ENCODE peak calls at places on chromosomes 7 and 10, in seven cellular contexts. One of them, this sample, is unnamed.
A peak's percentile ranks its signal among the peaks of the same experiment; 100 is the strongest.

GRCh38 chr7:137423321-137423720 is 79.8 kb upstream of the PTN start:
- DNase-seq in ascending aorta: no peak
- DNase-seq in HuH-7.5: no peak
- DNase-seq in ELR: no peak
- DNase-seq in neural crest cell: no peak
- DNase-seq in vagina: no peak
- DNase-seq in stimulated activated effector memory CD8-positive, alpha-beta T cell treated with anti-CD3 and anti-CD28 coated beads, Interleukin-12 subunit alpha, Interleukin-12 subunit beta, amount 100 ng/mL, for 72 hours: no peak
- DNase-seq in this sample: no peak

GRCh38 chr10:113553149-113553548 is 296 bp downstream of the HABP2 start:
- DNase-seq in ascending aorta: no peak
- DNase-seq in HuH-7.5: no peak
- DNase-seq in ELR: no peak
- DNase-seq in neural crest cell: no peak
- DNase-seq in vagina: no peak
- DNase-seq in stimulated activated effector memory CD8-positive, alpha-beta T cell treated with anti-CD3 and anti-CD28 coated beads, Interleukin-12 subunit alpha, Interleukin-12 subunit beta, amount 100 ng/mL, for 72 hours: no peak
- DNase-seq in this sample: no peak

GRCh38 chr10:101495324-101495925 is 92.6 kb downstream of the POLL start:
- DNase-seq in ascending aorta: no peak
- DNase-seq in HuH-7.5: no peak
- DNase-seq in ELR: peak; percentile 24
- DNase-seq in neural crest cell: no peak
- DNase-seq in vagina: no peak
- DNase-seq in stimulated activated effector memory CD8-positive, alpha-beta T cell treated with anti-CD3 and anti-CD28 coated beads, Interleukin-12 subunit alpha, Interleukin-12 subunit beta, amount 100 ng/mL, for 72 hours: no peak
- DNase-seq in this sample: peak; percentile 8

GRCh38 chr10:132134541-132135397 is 52.0 kb upstream of the DPYSL4 start:
- DNase-seq in ascending aorta: no peak
- DNase-seq in HuH-7.5: no peak
- DNase-seq in ELR: no peak
- DNase-seq in neural crest cell: no peak
- DNase-seq in vagina: no peak
- DNase-seq in stimulated activated effector memory CD8-positive, alpha-beta T cell treated with anti-CD3 and anti-CD28 coated beads, Interleukin-12 subunit alpha, Interleukin-12 subunit beta, amount 100 ng/mL, for 72 hours: no peak
- DNase-seq in this sample: no peak

GRCh38 chr7:38409524-38409923 is 136.1 kb upstream of the TARP start:
- DNase-seq in ascending aorta: no peak
- DNase-seq in HuH-7.5: no peak
- DNase-seq in ELR: no peak
- DNase-seq in neural crest cell: no peak
- DNase-seq in vagina: no peak
- DNase-seq in stimulated activated effector memory CD8-positive, alpha-beta T cell treated with anti-CD3 and anti-CD28 coated beads, Interleukin-12 subunit alpha, Interleukin-12 subunit beta, amount 100 ng/mL, for 72 hours: no peak
- DNase-seq in this sample: peak; percentile 19

GRCh38 chr7:22200777-22201176 is 156.2 kb downstream of the RAPGEF5 start:
- DNase-seq in ascending aorta: no peak
- DNase-seq in HuH-7.5: no peak
- DNase-seq in ELR: no peak
- DNase-seq in neural crest cell: no peak
- DNase-seq in vagina: no peak
- DNase-seq in stimulated activated effector memory CD8-positive, alpha-beta T cell treated with anti-CD3 and anti-CD28 coated beads, Interleukin-12 subunit alpha, Interleukin-12 subunit beta, amount 100 ng/mL, for 72 hours: no peak
- DNase-seq in this sample: no peak

GRCh38 chr10:109374215-109374614 is 549.1 kb downstream of the XPNPEP1 start:
- DNase-seq in ascending aorta: no peak
- DNase-seq in HuH-7.5: no peak
- DNase-seq in ELR: peak; percentile 96
- DNase-seq in neural crest cell: no peak
- DNase-seq in vagina: no peak
- DNase-seq in stimulated activated effector memory CD8-positive, alpha-beta T cell treated with anti-CD3 and anti-CD28 coated beads, Interleukin-12 subunit alpha, Interleukin-12 subunit beta, amount 100 ng/mL, for 72 hours: no peak
- DNase-seq in this sample: no peak

GRCh38 chr7:131745645-131746248 is 189.3 kb upstream of the PODXL start:
- DNase-seq in ascending aorta: no peak
- DNase-seq in HuH-7.5: peak; percentile 19
- DNase-seq in ELR: peak; percentile 44
- DNase-seq in neural crest cell: peak; percentile 65
- DNase-seq in vagina: no peak
- DNase-seq in stimulated activated effector memory CD8-positive, alpha-beta T cell treated with anti-CD3 and anti-CD28 coated beads, Interleukin-12 subunit alpha, Interleukin-12 subunit beta, amount 100 ng/mL, for 72 hours: no peak
- DNase-seq in this sample: no peak

GRCh38 chr10:1609038-1609411 is 128.3 kb downstream of the ADARB2 start:
- DNase-seq in ascending aorta: no peak
- DNase-seq in HuH-7.5: no peak
- DNase-seq in ELR: no peak
- DNase-seq in neural crest cell: peak; percentile 9
- DNase-seq in vagina: no peak
- DNase-seq in stimulated activated effector memory CD8-positive, alpha-beta T cell treated with anti-CD3 and anti-CD28 coated beads, Interleukin-12 subunit alpha, Interleukin-12 subunit beta, amount 100 ng/mL, for 72 hours: no peak
- DNase-seq in this sample: no peak

GRCh38 chr10:22620140-22620857 is 94.1 kb downstream of the PIP4K2A start:
- DNase-seq in ascending aorta: no peak
- DNase-seq in HuH-7.5: no peak
- DNase-seq in ELR: peak; percentile 98
- DNase-seq in neural crest cell: no peak
- DNase-seq in vagina: no peak
- DNase-seq in stimulated activated effector memory CD8-positive, alpha-beta T cell treated with anti-CD3 and anti-CD28 coated beads, Interleukin-12 subunit alpha, Interleukin-12 subunit beta, amount 100 ng/mL, for 72 hours: no peak
- DNase-seq in this sample: no peak

GRCh38 chr7:27553288-27553687 is 109.4 kb downstream of the HIBADH start:
- DNase-seq in ascending aorta: no peak
- DNase-seq in HuH-7.5: no peak
- DNase-seq in ELR: no peak
- DNase-seq in neural crest cell: no peak
- DNase-seq in vagina: no peak
- DNase-seq in stimulated activated effector memory CD8-positive, alpha-beta T cell treated with anti-CD3 and anti-CD28 coated beads, Interleukin-12 subunit alpha, Interleukin-12 subunit beta, amount 100 ng/mL, for 72 hours: no peak
- DNase-seq in this sample: no peak

GRCh38 chr7:50560865-50561351 is 4.3 kb downstream of the DDC start:
- DNase-seq in ascending aorta: no peak
- DNase-seq in HuH-7.5: no peak
- DNase-seq in ELR: no peak
- DNase-seq in neural crest cell: peak; percentile 41
- DNase-seq in vagina: no peak
- DNase-seq in stimulated activated effector memory CD8-positive, alpha-beta T cell treated with anti-CD3 and anti-CD28 coated beads, Interleukin-12 subunit alpha, Interleukin-12 subunit beta, amount 100 ng/mL, for 72 hours: no peak
- DNase-seq in this sample: no peak

GRCh38 chr10:118151461-118151860 is 104.7 kb upstream of the RAB11FIP2 start:
- DNase-seq in ascending aorta: no peak
- DNase-seq in HuH-7.5: no peak
- DNase-seq in ELR: no peak
- DNase-seq in neural crest cell: no peak
- DNase-seq in vagina: no peak
- DNase-seq in stimulated activated effector memory CD8-positive, alpha-beta T cell treated with anti-CD3 and anti-CD28 coated beads, Interleukin-12 subunit alpha, Interleukin-12 subunit beta, amount 100 ng/mL, for 72 hours: no peak
- DNase-seq in this sample: no peak

GRCh38 chr10:75407296-75407715 is 5.7 kb upstream of the ZNF503 start:
- DNase-seq in ascending aorta: no peak
- DNase-seq in HuH-7.5: no peak
- DNase-seq in ELR: no peak
- DNase-seq in neural crest cell: peak; percentile 12
- DNase-seq in vagina: no peak
- DNase-seq in stimulated activated effector memory CD8-positive, alpha-beta T cell treated with anti-CD3 and anti-CD28 coated beads, Interleukin-12 subunit alpha, Interleukin-12 subunit beta, amount 100 ng/mL, for 72 hours: no peak
- DNase-seq in this sample: no peak

GRCh38 chr10:124000792-124001201 is 92.6 kb downstream of the CHST15 start:
- DNase-seq in ascending aorta: no peak
- DNase-seq in HuH-7.5: no peak
- DNase-seq in ELR: peak; percentile 57
- DNase-seq in neural crest cell: no peak
- DNase-seq in vagina: peak; percentile 65
- DNase-seq in stimulated activated effector memory CD8-positive, alpha-beta T cell treated with anti-CD3 and anti-CD28 coated beads, Interleukin-12 subunit alpha, Interleukin-12 subunit beta, amount 100 ng/mL, for 72 hours: no peak
- DNase-seq in this sample: no peak

GRCh38 chr7:101085000-101085948 is at the start of gene TRIM56:
- DNase-seq in ascending aorta: peak; percentile 68
- DNase-seq in HuH-7.5: peak; percentile 96
- DNase-seq in ELR: peak; percentile 79
- DNase-seq in neural crest cell: peak; percentile 53
- DNase-seq in vagina: peak; percentile 94
- DNase-seq in stimulated activated effector memory CD8-positive, alpha-beta T cell treated with anti-CD3 and anti-CD28 coated beads, Interleukin-12 subunit alpha, Interleukin-12 subunit beta, amount 100 ng/mL, for 72 hours: peak; percentile 85
- DNase-seq in this sample: peak; percentile 92

GRCh38 chr10:74453151-74453550 is 302.1 kb downstream of the ADK start:
- DNase-seq in ascending aorta: no peak
- DNase-seq in HuH-7.5: no peak
- DNase-seq in ELR: no peak
- DNase-seq in neural crest cell: no peak
- DNase-seq in vagina: no peak
- DNase-seq in stimulated activated effector memory CD8-positive, alpha-beta T cell treated with anti-CD3 and anti-CD28 coated beads, Interleukin-12 subunit alpha, Interleukin-12 subunit beta, amount 100 ng/mL, for 72 hours: no peak
- DNase-seq in this sample: no peak

GRCh38 chr7:1231214-1232102 is 1.2 kb upstream of the UNCX start:
- DNase-seq in ascending aorta: no peak
- DNase-seq in HuH-7.5: no peak
- DNase-seq in ELR: no peak
- DNase-seq in neural crest cell: no peak
- DNase-seq in vagina: no peak
- DNase-seq in stimulated activated effector memory CD8-positive, alpha-beta T cell treated with anti-CD3 and anti-CD28 coated beads, Interleukin-12 subunit alpha, Interleukin-12 subunit beta, amount 100 ng/mL, for 72 hours: no peak
- DNase-seq in this sample: no peak

GRCh38 chr10:106557951-106558733 is 606.4 kb downstream of the SORCS1 start:
- DNase-seq in ascending aorta: no peak
- DNase-seq in HuH-7.5: no peak
- DNase-seq in ELR: peak; percentile 44
- DNase-seq in neural crest cell: no peak
- DNase-seq in vagina: no peak
- DNase-seq in stimulated activated effector memory CD8-positive, alpha-beta T cell treated with anti-CD3 and anti-CD28 coated beads, Interleukin-12 subunit alpha, Interleukin-12 subunit beta, amount 100 ng/mL, for 72 hours: no peak
- DNase-seq in this sample: no peak

GRCh38 chr10:83871486-83872081 is 267.7 kb upstream of the GHITM start:
- DNase-seq in ascending aorta: no peak
- DNase-seq in HuH-7.5: peak; percentile 28
- DNase-seq in ELR: peak; percentile 54
- DNase-seq in neural crest cell: peak; percentile 80
- DNase-seq in vagina: no peak
- DNase-seq in stimulated activated effector memory CD8-positive, alpha-beta T cell treated with anti-CD3 and anti-CD28 coated beads, Interleukin-12 subunit alpha, Interleukin-12 subunit beta, amount 100 ng/mL, for 72 hours: peak; percentile 76
- DNase-seq in this sample: peak; percentile 81

GRCh38 chr10:75556320-75556719 is 124.9 kb downstream of the LRMDA start:
- DNase-seq in ascending aorta: no peak
- DNase-seq in HuH-7.5: no peak
- DNase-seq in ELR: no peak
- DNase-seq in neural crest cell: no peak
- DNase-seq in vagina: no peak
- DNase-seq in stimulated activated effector memory CD8-positive, alpha-beta T cell treated with anti-CD3 and anti-CD28 coated beads, Interleukin-12 subunit alpha, Interleukin-12 subunit beta, amount 100 ng/mL, for 72 hours: no peak
- DNase-seq in this sample: no peak

GRCh38 chr7:55063633-55064032 is 44.8 kb downstream of the EGFR start:
- DNase-seq in ascending aorta: no peak
- DNase-seq in HuH-7.5: no peak
- DNase-seq in ELR: peak; percentile 91
- DNase-seq in neural crest cell: no peak
- DNase-seq in vagina: no peak
- DNase-seq in stimulated activated effector memory CD8-positive, alpha-beta T cell treated with anti-CD3 and anti-CD28 coated beads, Interleukin-12 subunit alpha, Interleukin-12 subunit beta, amount 100 ng/mL, for 72 hours: no peak
- DNase-seq in this sample: no peak

GRCh38 chr7:93914581-93915066 is 6.9 kb upstream of the GNG11 start:
- DNase-seq in ascending aorta: no peak
- DNase-seq in HuH-7.5: no peak
- DNase-seq in ELR: peak; percentile 80
- DNase-seq in neural crest cell: no peak
- DNase-seq in vagina: no peak
- DNase-seq in stimulated activated effector memory CD8-positive, alpha-beta T cell treated with anti-CD3 and anti-CD28 coated beads, Interleukin-12 subunit alpha, Interleukin-12 subunit beta, amount 100 ng/mL, for 72 hours: no peak
- DNase-seq in this sample: no peak

GRCh38 chr7:30197438-30197837 is 62.7 kb downstream of the MTURN start:
- DNase-seq in ascending aorta: no peak
- DNase-seq in HuH-7.5: no peak
- DNase-seq in ELR: no peak
- DNase-seq in neural crest cell: no peak
- DNase-seq in vagina: no peak
- DNase-seq in stimulated activated effector memory CD8-positive, alpha-beta T cell treated with anti-CD3 and anti-CD28 coated beads, Interleukin-12 subunit alpha, Interleukin-12 subunit beta, amount 100 ng/mL, for 72 hours: no peak
- DNase-seq in this sample: no peak

GRCh38 chr7:100675581-100676350 is 2.2 kb downstream of the GNB2 start:
- DNase-seq in ascending aorta: peak; percentile 66
- DNase-seq in HuH-7.5: no peak
- DNase-seq in ELR: peak; percentile 74
- DNase-seq in neural crest cell: peak; percentile 64
- DNase-seq in vagina: peak; percentile 96
- DNase-seq in stimulated activated effector memory CD8-positive, alpha-beta T cell treated with anti-CD3 and anti-CD28 coated beads, Interleukin-12 subunit alpha, Interleukin-12 subunit beta, amount 100 ng/mL, for 72 hours: peak; percentile 89
- DNase-seq in this sample: peak; percentile 74

GRCh38 chr7:47516985-47517590 is 64.8 kb downstream of the TNS3 start:
- DNase-seq in ascending aorta: no peak
- DNase-seq in HuH-7.5: no peak
- DNase-seq in ELR: no peak
- DNase-seq in neural crest cell: no peak
- DNase-seq in vagina: no peak
- DNase-seq in stimulated activated effector memory CD8-positive, alpha-beta T cell treated with anti-CD3 and anti-CD28 coated beads, Interleukin-12 subunit alpha, Interleukin-12 subunit beta, amount 100 ng/mL, for 72 hours: no peak
- DNase-seq in this sample: no peak

GRCh38 chr10:88411772-88412349 is 171.3 kb downstream of the RNLS start:
- DNase-seq in ascending aorta: no peak
- DNase-seq in HuH-7.5: no peak
- DNase-seq in ELR: no peak
- DNase-seq in neural crest cell: no peak
- DNase-seq in vagina: no peak
- DNase-seq in stimulated activated effector memory CD8-positive, alpha-beta T cell treated with anti-CD3 and anti-CD28 coated beads, Interleukin-12 subunit alpha, Interleukin-12 subunit beta, amount 100 ng/mL, for 72 hours: no peak
- DNase-seq in this sample: no peak